ENCODE peak calls at places on chromosomes 12 and 14, in eight cellular contexts. J is lower leg skin; P is brain microvascular endothelial cell; F is IMR-90; X is ovary; Q is left lung; K is CD8-positive, alpha-beta T cell; T is neural crest cell. N is an unnamed sample.

GRCh38 chr12:110913119-110914056 is 7.0 kb downstream of the MYL2 start:
- DNase-seq in J (no peak), P (no peak), F (no peak), X (no peak), Q (no peak), K (no peak), T (no peak), N (no peak)

GRCh38 chr12:88431245-88431644 is 149.0 kb downstream of the KITLG start:
- DNase-seq in J (no peak), P (no peak), F (no peak), X (no peak), Q (no peak), K (no peak), T (no peak), N (no peak)

GRCh38 chr14:59159169-59159568 is 29.3 kb upstream of the DAAM1 start:
- DNase-seq in J (no peak), P (no peak), F (peak; percentile 65), X (no peak), Q (no peak), K (no peak), T (no peak), N (no peak)

GRCh38 chr12:122889658-122890561 is 6.0 kb downstream of the VPS37B start:
- DNase-seq in J (no peak), P (no peak), F (no peak), X (no peak), Q (no peak), K (no peak), T (no peak), N (no peak)

GRCh38 chr14:90281261-90281660 is 24.9 kb downstream of the PSMC1 start:
- DNase-seq in J (no peak), P (peak; percentile 82), F (peak; percentile 84), X (no peak), Q (no peak), K (no peak), T (no peak), N (peak; percentile 63)

GRCh38 chr12:102167821-102168605 is 29.6 kb downstream of the PMCH start:
- DNase-seq in J (no peak), P (no peak), F (peak; percentile 28), X (no peak), Q (no peak), K (no peak), T (no peak), N (no peak)

GRCh38 chr14:101948666-101949205 is 15.6 kb upstream of the DYNC1H1 start:
- DNase-seq in J (no peak), P (no peak), F (no peak), X (no peak), Q (no peak), K (no peak), T (no peak), N (no peak)

GRCh38 chr12:124686001-124686884 is 118.8 kb upstream of the NCOR2 start:
- DNase-seq in J (no peak), P (peak; percentile 54), F (peak; percentile 81), X (no peak), Q (no peak), K (no peak), T (no peak), N (peak; percentile 43)

GRCh38 chr14:91841065-91841464 is 26.3 kb downstream of the TC2N start:
- DNase-seq in J (no peak), P (no peak), F (peak; percentile 4), X (no peak), Q (no peak), K (no peak), T (no peak), N (no peak)

GRCh38 chr12:64625243-64626077 is 15.2 kb downstream of the RASSF3 start:
- DNase-seq in J (peak; percentile 43), P (peak; percentile 84), F (peak; percentile 94), X (no peak), Q (peak; percentile 62), K (no peak), T (no peak), N (peak; percentile 79)

GRCh38 chr12:4562034-4562657 is at the start of gene DYRK4:
- DNase-seq in J (peak; percentile 56), P (peak; percentile 65), F (peak; percentile 60), X (peak; percentile 85), Q (peak; percentile 88), K (no peak), T (peak; percentile 81), N (no peak)

GRCh38 chr14:32560213-32560857 is 231.2 kb downstream of the AKAP6 start:
- DNase-seq in J (peak; percentile 35), P (peak; percentile 79), F (peak; percentile 82), X (peak; percentile 19), Q (no peak), K (no peak), T (peak; percentile 56), N (peak; percentile 85)

GRCh38 chr12:106445981-106446380 is 88.4 kb downstream of the POLR3B start:
- DNase-seq in J (no peak), P (no peak), F (no peak), X (no peak), Q (no peak), K (no peak), T (no peak), N (no peak)

GRCh38 chr14:68878908-68879307 is 86.0 kb upstream of the ZFP36L1 start:
- DNase-seq in J (no peak), P (no peak), F (no peak), X (no peak), Q (no peak), K (no peak), T (no peak), N (no peak)

GRCh38 chr14:52949711-52950409 is 990 bp downstream of the FERMT2 start:
- DNase-seq in J (peak; percentile 34), P (peak; percentile 43), F (peak; percentile 46), X (peak; percentile 27), Q (peak; percentile 42), K (no peak), T (no peak), N (peak; percentile 65)

GRCh38 chr12:106248177-106248848 is 493 bp upstream of the CKAP4 start:
- DNase-seq in J (peak; percentile 62), P (peak; percentile 71), F (peak; percentile 81), X (peak; percentile 78), Q (peak; percentile 74), K (peak; percentile 24), T (no peak), N (peak; percentile 82)

GRCh38 chr14:77267937-77268699 is 2.9 kb downstream of the NGB start:
- DNase-seq in J (no peak), P (no peak), F (no peak), X (no peak), Q (no peak), K (no peak), T (no peak), N (no peak)

GRCh38 chr12:108768591-108769500 is 37.5 kb upstream of the CORO1C start:
- DNase-seq in J (no peak), P (no peak), F (no peak), X (no peak), Q (peak; percentile 60), K (peak; percentile 11), T (peak; percentile 23), N (no peak)

GRCh38 chr12:89525002-89525823 is 617 bp upstream of the GALNT4 start:
- DNase-seq in J (no peak), P (peak; percentile 24), F (peak; percentile 21), X (peak; percentile 64), Q (peak; percentile 60), K (peak; percentile 41), T (peak; percentile 35), N (peak; percentile 33)

GRCh38 chr14:35986219-35986573 is 160.1 kb downstream of the BRMS1L start:
- DNase-seq in J (no peak), P (no peak), F (no peak), X (no peak), Q (no peak), K (no peak), T (no peak), N (no peak)

GRCh38 chr14:31243860-31244259 is 36.3 kb upstream of the HECTD1 start:
- DNase-seq in J (peak; percentile 59), P (no peak), F (no peak), X (no peak), Q (no peak), K (no peak), T (no peak), N (peak; percentile 93)

GRCh38 chr12:124709722-124710656 is 142.6 kb upstream of the NCOR2 start:
- DNase-seq in J (no peak), P (no peak), F (peak; percentile 87), X (no peak), Q (peak; percentile 77), K (no peak), T (no peak), N (no peak)

GRCh38 chr12:96483116-96483515 is 6.3 kb upstream of the CFAP54 start:
- DNase-seq in J (no peak), P (no peak), F (no peak), X (no peak), Q (no peak), K (no peak), T (no peak), N (no peak)

GRCh38 chr12:115857160-115857920 is 420.2 kb downstream of the MED13L start:
- DNase-seq in J (no peak), P (no peak), F (no peak), X (no peak), Q (no peak), K (no peak), T (no peak), N (no peak)
- TF ChIP-seq CTCF in J (no peak), P (peak; percentile 4), F (no peak), X (no peak), Q (no peak), K (no peak), T (peak; percentile 17), N (no peak)

DNA sequence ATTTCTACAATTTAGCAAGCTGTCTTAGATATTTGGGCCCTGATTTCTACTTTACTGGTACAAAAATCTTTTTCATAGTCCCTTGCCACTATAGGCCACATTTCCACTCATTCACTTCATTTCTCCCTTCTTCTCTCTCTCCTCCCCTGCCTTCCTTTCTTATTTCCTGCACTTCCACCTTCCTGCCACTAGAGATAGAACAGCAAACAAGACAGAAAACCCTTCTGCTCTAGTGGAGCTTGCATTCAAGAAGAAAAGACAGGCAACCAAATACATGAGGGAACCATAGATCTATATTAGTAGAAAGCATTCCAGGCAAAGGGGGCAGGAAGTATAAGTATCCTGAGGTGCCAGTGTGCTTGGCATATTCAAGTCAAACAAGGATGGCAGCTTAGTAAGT is 623.5 kb downstream of the FLRT2 start:
- DNase-seq in J (no peak), P (no peak), F (no peak), X (no peak), Q (no peak), K (no peak), T (no peak), N (peak; percentile 12)
- TF ChIP-seq CTCF in J (no peak), P (peak; percentile 15), F (no peak), X (no peak), Q (no peak), K (no peak), T (peak; percentile 47), N (no peak)

GRCh38 chr14:21997300-21997699 is 323.7 kb upstream of the OR4E1 start:
- DNase-seq in J (no peak), P (peak; percentile 20), F (peak; percentile 4), X (no peak), Q (no peak), K (no peak), T (no peak), N (peak; percentile 46)
- TF ChIP-seq CTCF in J (no peak), P (peak; percentile 45), F (no peak), X (no peak), Q (no peak), K (peak; percentile 27), T (peak; percentile 49), N (peak; percentile 39)

DNA sequence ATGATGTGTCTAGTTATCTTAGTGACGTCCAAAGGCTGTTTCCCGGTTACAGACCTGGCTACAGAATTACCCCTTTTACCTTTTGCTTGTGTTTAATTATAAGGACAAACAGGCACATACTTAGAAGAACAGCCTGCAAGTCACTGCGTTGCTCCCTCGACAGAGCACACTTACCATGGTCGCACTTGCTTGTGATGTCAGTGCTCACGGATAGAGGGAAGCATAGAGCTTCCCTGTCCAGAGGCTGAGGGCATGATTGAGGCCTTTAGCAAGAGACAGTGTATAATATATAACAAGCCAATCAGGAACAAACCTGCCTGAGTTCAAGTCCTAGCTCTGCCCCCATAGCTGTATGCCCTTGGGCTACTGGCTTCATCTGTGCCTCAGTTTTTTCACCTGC is 73.2 kb upstream of the SCN8A start:
- DNase-seq in J (no peak), P (no peak), F (no peak), X (no peak), Q (no peak), K (no peak), T (no peak), N (no peak)
- TF ChIP-seq CTCF in J (no peak), P (peak; percentile 19), F (no peak), X (no peak), Q (no peak), K (no peak), T (no peak), N (no peak)